ENCODE peak calls at places on chromosome 22, in four cellular contexts. B, R, O and I are unnamed samples.

GRCh38 chr22:43411040-43411919 is 534 bp upstream of the MPPED1 start:
- DNase-seq in B (no peak), R (no peak), O (no peak), I (no peak)

GRCh38 chr22:43060213-43060612 is 29.0 kb downstream of the TTLL1 start:
- DNase-seq in B (no peak), R (peak; percentile 20), O (no peak), I (peak; percentile 68)

GRCh38 chr22:30420401-30421178 is 5.0 kb upstream of the MTFP1 start:
- DNase-seq in B (no peak), R (no peak), O (no peak), I (peak; percentile 60)

GRCh38 chr22:27596133-27596905 is 205.2 kb downstream of the MN1 start:
- DNase-seq in B (no peak), R (no peak), O (no peak), I (no peak)

GRCh38 chr22:37803195-37803635 is 4.5 kb upstream of the GCAT start:
- DNase-seq in B (no peak), R (no peak), O (no peak), I (peak; percentile 97)

GRCh38 chr22:38864361-38865191 is 7.4 kb downstream of the CBX6 start:
- DNase-seq in B (no peak), R (no peak), O (peak; percentile 81), I (no peak)

GRCh38 chr22:35549338-35549737 is 8.7 kb downstream of the RASD2 start:
- DNase-seq in B (no peak), R (no peak), O (no peak), I (no peak)

GRCh38 chr22:19754701-19755144 is 5.9 kb upstream of the TBX1 start:
- DNase-seq in B (no peak), R (no peak), O (no peak), I (no peak)

GRCh38 chr22:27128461-27129080 is 471.2 kb downstream of the MIAT start:
- DNase-seq in B (no peak), R (no peak), O (no peak), I (no peak)

GRCh38 chr22:48832592-48832991 is 995.1 kb downstream of the BRD1 start:
- DNase-seq in B (no peak), R (no peak), O (no peak), I (no peak)

GRCh38 chr22:19761022-19761499 is 483 bp downstream of the TBX1 start:
- DNase-seq in B (no peak), R (no peak), O (no peak), I (no peak)

GRCh38 chr22:25898707-25899365 is 156.8 kb downstream of the MYO18B start:
- DNase-seq in B (no peak), R (no peak), O (no peak), I (no peak)

GRCh38 chr22:19375435-19375834 is 56.1 kb downstream of the HIRA start:
- DNase-seq in B (no peak), R (no peak), O (no peak), I (no peak)

GRCh38 chr22:48717076-48717810 is 1110.4 kb downstream of the BRD1 start:
- DNase-seq in B (no peak), R (no peak), O (peak; percentile 72), I (no peak)

GRCh38 chr22:35231585-35232084 is 25.7 kb upstream of the HMGXB4 start:
- DNase-seq in B (no peak), R (peak; percentile 6), O (peak; percentile 87), I (peak; percentile 81)

GRCh38 chr22:38758276-38758945 is 2.6 kb upstream of the SUN2 start:
- DNase-seq in B (no peak), R (no peak), O (peak; percentile 84), I (no peak)

GRCh38 chr22:27576815-27577564 is 224.6 kb downstream of the MN1 start:
- DNase-seq in B (no peak), R (no peak), O (peak; percentile 16), I (no peak)

GRCh38 chr22:44914026-44914721 is 95.6 kb downstream of the PHF21B start:
- DNase-seq in B (no peak), R (no peak), O (peak; percentile 57), I (no peak)

GRCh38 chr22:27185903-27186302 is 528.5 kb downstream of the MIAT start:
- DNase-seq in B (no peak), R (no peak), O (no peak), I (no peak)

GRCh38 chr22:27997538-27997937 is 78.5 kb upstream of the PITPNB start:
- DNase-seq in B (no peak), R (no peak), O (peak; percentile 68), I (no peak)

GRCh38 chr22:44540756-44541670 is 43.0 kb upstream of the RTL6 start:
- DNase-seq in B (no peak), R (no peak), O (no peak), I (no peak)

GRCh38 chr22:24271406-24271760 is 752 bp downstream of the SPECC1L start:
- DNase-seq in B (no peak), R (peak; percentile 52), O (no peak), I (no peak)

GRCh38 chr22:35540600-35541253 is at the start of gene RASD2:
- DNase-seq in B (no peak), R (no peak), O (no peak), I (peak; percentile 38)

GRCh38 chr22:24768537-24769374 is 5.8 kb downstream of the PIWIL3 start:
- DNase-seq in B (no peak), R (peak; percentile 76), O (no peak), I (peak; percentile 54)

GRCh38 chr22:48440673-48441552 is 1386.8 kb downstream of the BRD1 start:
- DNase-seq in B (no peak), R (no peak), O (no peak), I (no peak)

GRCh38 chr22:19178065-19178658 is 374 bp downstream of the SLC25A1 start:
- DNase-seq in B (no peak), R (no peak), O (peak; percentile 90), I (peak; percentile 83)

GRCh38 chr22:48889887-48890692 is 937.6 kb downstream of the BRD1 start:
- DNase-seq in B (no peak), R (no peak), O (peak; percentile 49), I (no peak)

GRCh38 chr22:28883917-28884753 is 763 bp downstream of the ZNRF3 start:
- DNase-seq in B (no peak), R (no peak), O (peak; percentile 90), I (peak; percentile 44)

GRCh38 chr22:48959496-48959895 is 868.2 kb downstream of the BRD1 start:
- DNase-seq in B (no peak), R (no peak), O (peak; percentile 39), I (no peak)

GRCh38 chr22:44580756-44581435 is 82.9 kb upstream of the RTL6 start:
- DNase-seq in B (no peak), R (no peak), O (peak; percentile 39), I (no peak)

GRCh38 chr22:46483353-46483752 is 54.1 kb downstream of the CELSR1 start:
- DNase-seq in B (no peak), R (no peak), O (no peak), I (no peak)
- TF ChIP-seq POLR2A in B (no peak), R (no peak), O (no peak), I (no peak)

GRCh38 chr22:23180301-23180892 is at the start of gene BCR:
- DNase-seq in B (no peak), R (peak; percentile 51), O (peak; percentile 93), I (peak; percentile 42)
- TF ChIP-seq POLR2A in B (peak; percentile 40), R (peak; percentile 72), O (no peak), I (no peak)

GRCh38 chr22:31942091-31942490 is 2.2 kb upstream of the YWHAH start:
- DNase-seq in B (no peak), R (no peak), O (peak; percentile 61), I (no peak)

GRCh38 chr22:31945478-31945815 is 1.1 kb downstream of the YWHAH start:
- DNase-seq in B (no peak), R (no peak), O (no peak), I (peak; percentile 62)

GRCh38 chr22:31943976-31944699 is at the start of gene YWHAH:
- DNase-seq in B (peak; percentile 75), R (peak; percentile 92), O (peak; percentile 98), I (peak; percentile 97)

GRCh38 chr22:31944700-31945477 is 554 bp downstream of the YWHAH start:
- DNase-seq in B (no peak), R (no peak), O (peak; percentile 81), I (peak; percentile 77)

DNA sequence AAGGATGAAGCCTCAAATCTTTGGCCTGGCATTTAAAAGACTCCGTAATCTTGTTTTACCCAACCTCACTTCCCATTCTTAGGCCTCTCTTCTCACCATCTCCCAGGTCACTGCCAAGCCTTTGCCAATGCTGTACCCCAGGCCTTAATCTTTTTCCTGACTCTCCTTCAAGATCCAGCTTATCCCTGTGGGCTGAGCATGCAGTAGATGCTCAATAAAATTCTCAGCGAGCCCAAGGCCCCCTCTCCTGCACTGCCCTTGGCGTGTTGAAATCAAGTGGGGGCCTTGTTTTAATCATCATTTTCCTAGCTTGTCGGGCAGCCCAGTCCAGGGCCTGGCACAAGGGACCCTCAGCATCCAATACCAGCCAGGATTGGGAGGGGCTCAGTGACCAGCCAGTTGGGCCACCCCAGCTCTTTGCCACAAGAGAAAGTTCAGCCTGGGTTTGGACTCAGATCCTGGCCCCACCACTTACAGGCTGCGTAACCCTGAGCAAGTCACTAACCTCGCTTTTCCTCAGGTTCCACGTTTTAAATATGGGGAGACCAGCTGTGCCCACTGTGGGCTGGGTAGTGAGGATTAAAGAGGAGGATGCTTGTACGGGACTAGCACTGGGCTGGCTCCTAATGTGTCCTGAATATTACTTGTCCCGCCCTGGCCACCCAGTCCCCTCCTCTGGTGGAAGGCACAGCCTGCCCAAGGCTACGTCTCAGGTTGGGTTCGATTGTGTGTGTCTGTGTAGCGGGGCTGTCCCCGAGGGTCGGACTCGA is 944 bp upstream of the YWHAH start:
- DNase-seq in B (no peak), R (no peak), O (peak; percentile 74), I (peak; percentile 43)
- TF ChIP-seq POLR2A in B (no peak), R (no peak), O (no peak), I (no peak)

GRCh38 chr22:41682033-41682807 is 6.4 kb downstream of the SNU13 start:
- DNase-seq in B (no peak), R (peak; percentile 82), O (peak; percentile 95), I (peak; percentile 93)
- TF ChIP-seq POLR2A in B (no peak), R (peak; percentile 71), O (peak; percentile 56), I (peak; percentile 78)

DNA sequence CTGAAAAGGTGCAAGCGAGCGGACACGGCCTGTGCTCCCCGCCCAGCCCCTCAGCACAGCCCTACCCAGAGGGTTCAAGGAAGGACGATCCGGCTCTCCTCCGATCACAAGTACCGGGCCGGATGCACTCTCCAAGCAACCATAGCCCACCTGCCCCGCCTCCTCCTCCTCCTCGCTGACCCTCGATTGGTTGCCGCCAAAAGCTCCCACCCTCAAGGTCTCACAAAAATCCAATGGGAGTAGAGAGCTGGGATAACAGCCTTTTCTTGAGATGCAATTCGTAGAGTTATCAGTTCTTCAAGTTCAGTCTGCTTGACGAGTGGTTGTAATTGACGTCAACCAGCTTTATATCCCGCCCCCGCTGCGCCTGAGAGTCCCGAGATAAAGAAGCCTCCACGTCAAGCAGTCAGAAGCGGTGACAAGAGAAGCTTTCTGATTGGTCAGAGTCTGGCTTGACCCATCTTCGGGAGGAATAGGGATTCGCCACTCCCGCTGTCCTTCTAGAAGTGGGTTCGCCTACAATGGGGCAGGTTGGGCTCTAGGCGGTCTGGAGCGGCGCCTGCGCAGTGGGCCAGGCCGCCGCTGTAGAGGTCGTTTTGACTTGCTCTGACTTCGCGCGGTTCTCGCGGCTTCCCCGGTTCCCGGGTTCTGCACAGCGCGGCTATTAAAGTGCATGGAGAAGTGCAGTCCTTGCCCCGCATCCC is at the start of gene IFT27:
- DNase-seq in B (peak; percentile 96), R (peak; percentile 99), O (peak; percentile 97), I (peak; percentile 99)
- TF ChIP-seq POLR2A in B (no peak), R (no peak), O (no peak), I (peak; percentile 62)